ENCODE peak calls at places on chromosomes 13 and 19, in four cellular contexts. E is WTC11, T is K562, L is HepG2. X is an unnamed sample.

GRCh38 chr19:33688657-33688992 is 66.9 kb downstream of the CHST8 start:
- DNase-seq in T (no peak), L (no peak), E (no peak), X (no peak)

GRCh38 chr13:106314417-106314816 is 221.0 kb downstream of the EFNB2 start:
- DNase-seq in E (peak; percentile 26), T (no peak), L (no peak), X (no peak)

GRCh38 chr13:83620535-83621220 is 261.6 kb downstream of the SLITRK1 start:
- DNase-seq in T (no peak), E (no peak), L (no peak), X (no peak)

GRCh38 chr13:20588529-20589110 is 21.7 kb downstream of the IFT88 start:
- DNase-seq in L (no peak), T (peak; percentile 8), E (no peak), X (no peak)

GRCh38 chr13:19634129-19634740 is 776 bp downstream of the MPHOSPH8 start:
- DNase-seq in L (peak; percentile 18), T (no peak), E (no peak), X (no peak)

GRCh38 chr13:24706886-24707585 is 26.8 kb downstream of the ATP12A start:
- DNase-seq in L (no peak), T (no peak), E (no peak), X (no peak)

GRCh38 chr19:43551399-43552197 is 18.6 kb downstream of the ZNF575 start:
- DNase-seq in L (no peak), T (no peak), E (no peak), X (no peak)

GRCh38 chr13:45781553-45782326 is 69.8 kb downstream of the SIAH3 start:
- DNase-seq in E (no peak), T (no peak), L (no peak), X (peak; percentile 35)

GRCh38 chr19:35729021-35729420 is 11.2 kb downstream of the KMT2B start:
- DNase-seq in L (no peak), E (no peak), T (no peak), X (no peak)

GRCh38 chr19:31290926-31291590 is 58.2 kb downstream of the TSHZ3 start:
- DNase-seq in T (no peak), E (no peak), L (no peak), X (no peak)

GRCh38 chr19:34484328-34484727 is 2.8 kb downstream of the WTIP start:
- DNase-seq in E (no peak), T (no peak), L (no peak), X (no peak)

GRCh38 chr13:111158136-111158805 is 43.2 kb downstream of the ARHGEF7 start:
- DNase-seq in E (no peak), T (no peak), L (no peak), X (no peak)

GRCh38 chr13:107242138-107242537 is 674.2 kb upstream of the ARGLU1 start:
- DNase-seq in T (no peak), E (no peak), L (no peak), X (no peak)

GRCh38 chr19:39824143-39825092 is 9.5 kb downstream of the DYRK1B start:
- DNase-seq in E (peak; percentile 91), T (no peak), L (peak; percentile 77), X (peak; percentile 86)

GRCh38 chr19:45498411-45499195 is at the start of gene PPM1N:
- DNase-seq in T (no peak), L (no peak), E (peak; percentile 80), X (no peak)

GRCh38 chr13:73218181-73218580 is 159.4 kb downstream of the KLF5 start:
- DNase-seq in E (no peak), L (no peak), T (no peak), X (no peak)

GRCh38 chr19:54094601-54095000 is 6.0 kb downstream of the OSCAR start:
- DNase-seq in L (no peak), T (no peak), E (no peak), X (no peak)

GRCh38 chr19:9295411-9295849 is 14.2 kb downstream of the ZNF699 start:
- DNase-seq in E (no peak), L (no peak), T (no peak), X (no peak)

GRCh38 chr19:7550987-7551761 is 15.7 kb downstream of the PNPLA6 start:
- DNase-seq in L (no peak), T (peak; percentile 92), E (peak; percentile 95), X (peak; percentile 93)

GRCh38 chr19:36152061-36152885 is at the start of gene COX7A1:
- DNase-seq in L (no peak), E (no peak), T (no peak), X (no peak)

GRCh38 chr13:22198656-22199217 is 527.9 kb downstream of the FGF9 start:
- DNase-seq in T (no peak), E (no peak), L (no peak), X (no peak)

GRCh38 chr13:22194106-22194810 is 523.4 kb downstream of the FGF9 start:
- DNase-seq in E (no peak), T (no peak), L (no peak), X (no peak)

GRCh38 chr13:22195726-22196125 is 524.9 kb downstream of the FGF9 start:
- DNase-seq in L (no peak), E (no peak), T (no peak), X (no peak)

GRCh38 chr13:22198001-22198400 is 527.1 kb downstream of the FGF9 start:
- DNase-seq in T (no peak), L (no peak), E (no peak), X (no peak)

GRCh38 chr13:22196777-22197176 is 525.9 kb downstream of the FGF9 start:
- DNase-seq in L (no peak), T (no peak), E (no peak), X (no peak)
- TF ChIP-seq ELF4 in L (no peak), T (no peak), E (no peak), X (no peak)

GRCh38 chr13:35812730-35813129 is 318.5 kb downstream of the DCLK1 start:
- DNase-seq in T (no peak), L (no peak), E (no peak), X (no peak)
- TF ChIP-seq ELF4 in T (no peak), L (no peak), E (no peak), X (no peak)

GRCh38 chr13:109857325-109857724 is 70.9 kb upstream of the IRS2 start:
- DNase-seq in T (no peak), L (no peak), E (no peak), X (no peak)
- TF ChIP-seq ELF4 in T (no peak), L (no peak), E (no peak), X (no peak)

DNA sequence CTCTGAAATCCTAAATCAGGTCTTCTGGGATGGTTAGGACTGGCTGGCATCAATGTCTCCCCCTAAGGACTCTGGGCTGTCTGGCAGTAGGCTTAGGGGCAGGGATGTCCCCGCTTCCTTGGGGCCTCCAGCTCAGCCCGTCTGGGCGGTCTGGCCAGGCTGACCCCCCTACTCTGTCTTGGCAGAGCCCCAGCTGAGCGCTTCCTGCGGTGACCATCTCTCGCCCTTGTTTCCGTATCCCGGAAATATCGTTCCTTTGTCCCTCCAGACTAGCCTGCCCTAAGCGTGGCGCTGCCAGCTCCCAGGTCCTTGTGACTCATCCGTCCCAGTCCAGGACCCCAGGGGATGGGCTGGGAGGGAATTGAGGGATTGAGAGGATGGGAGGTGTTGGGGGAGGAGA is 11.3 kb downstream of the GTPBP3 start:
- DNase-seq in L (peak; percentile 42), T (no peak), E (peak; percentile 54), X (peak; percentile 27)
- TF ChIP-seq ELF4 in L (no peak), T (no peak), E (no peak), X (no peak)

GRCh38 chr19:6402834-6403608 is 10.1 kb upstream of the GTF2F1 start:
- DNase-seq in E (no peak), T (no peak), L (peak; percentile 58), X (no peak)
- TF ChIP-seq ELF4 in E (no peak), T (no peak), L (peak; percentile 68), X (no peak)